ENCODE peak calls at places on chromosome 2, in four cellular contexts. X is stimulated activated CD4-positive, alpha-beta T cell treated with anti-CD3 and anti-CD28 coated beads, Interleukin-2, amount 100 ng/mL, for 48 hours; O is psoas muscle; K is WTC11. C is an unnamed sample.

GRCh38 chr2:211854832-211855231 is 683.8 kb downstream of the ERBB4 start:
- DNase-seq in O (no peak), X (no peak), K (no peak), C (no peak)

GRCh38 chr2:113219889-113220641 is 46.3 kb downstream of the PSD4 start:
- DNase-seq in O (no peak), X (no peak), K (no peak), C (peak; percentile 67)

GRCh38 chr2:28436525-28437051 is 43.9 kb downstream of the FOSL2 start:
- DNase-seq in O (no peak), X (no peak), K (no peak), C (no peak)

GRCh38 chr2:70468898-70469297 is 84.7 kb downstream of the TGFA start:
- DNase-seq in O (no peak), X (no peak), K (no peak), C (no peak)

GRCh38 chr2:42359894-42360483 is 1.0 kb downstream of the COX7A2L start:
- DNase-seq in K (no peak), X (no peak), O (no peak), C (no peak)

GRCh38 chr2:161136696-161137324 is 23.4 kb upstream of the TANK start:
- DNase-seq in O (no peak), K (no peak), X (no peak), C (no peak)

GRCh38 chr2:159758686-159759085 is 39.3 kb downstream of the CD302 start:
- DNase-seq in K (no peak), O (no peak), X (no peak), C (no peak)

GRCh38 chr2:142748559-142749099 is 128.8 kb upstream of the KYNU start:
- DNase-seq in O (no peak), X (no peak), K (no peak), C (no peak)

GRCh38 chr2:629961-630360 is 47.2 kb downstream of the TMEM18 start:
- DNase-seq in X (no peak), K (no peak), O (no peak), C (no peak)

GRCh38 chr2:165182029-165182428 is 21.8 kb downstream of the SCN3A start:
- DNase-seq in O (no peak), X (no peak), K (no peak), C (no peak)

GRCh38 chr2:196758474-196759377 is 40.8 kb downstream of the GTF3C3 start:
- DNase-seq in K (no peak), X (no peak), O (no peak), C (no peak)

GRCh38 chr2:180376076-180376475 is 369.0 kb upstream of the CWC22 start:
- DNase-seq in O (no peak), K (no peak), X (no peak), C (no peak)

GRCh38 chr2:172725284-172725683 is 10.4 kb upstream of the RAPGEF4 start:
- DNase-seq in X (no peak), K (no peak), O (no peak), C (no peak)

GRCh38 chr2:13433954-13434353 is 717.2 kb downstream of the TRIB2 start:
- DNase-seq in O (no peak), K (no peak), X (no peak), C (no peak)

GRCh38 chr2:180523629-180524340 is 456.6 kb upstream of the UBE2E3 start:
- DNase-seq in X (no peak), K (no peak), O (no peak), C (no peak)

GRCh38 chr2:55460562-55460961 is 40.9 kb upstream of the CCDC88A start:
- DNase-seq in K (no peak), O (no peak), X (no peak), C (no peak)

GRCh38 chr2:8644605-8645175 is 37.2 kb upstream of the ID2 start:
- DNase-seq in K (peak; percentile 58), O (no peak), X (no peak), C (no peak)

GRCh38 chr2:88329815-88330603 is 122.5 kb downstream of the FOXI3 start:
- DNase-seq in X (no peak), O (no peak), K (peak; percentile 46), C (no peak)

GRCh38 chr2:26494199-26494598 is 16.3 kb upstream of the OTOF start:
- DNase-seq in X (no peak), K (no peak), O (peak; percentile 37), C (no peak)

GRCh38 chr2:43197568-43197896 is 28.9 kb downstream of the ZFP36L2 start:
- DNase-seq in O (no peak), X (no peak), K (no peak), C (no peak)

C was measured in right lobe of liver.